ENCODE peak calls at places on chromosome 14, in eight cellular contexts. H, V, R, X, L, D, N and A are unnamed samples.
A peak's percentile ranks its signal among the peaks of the same experiment; 100 is the strongest.

GRCh38 chr14:88786715-88787114 is 6.0 kb downstream of the EML5 start:
- DNase-seq in H (no peak), L (no peak), V (no peak), N (no peak), D (no peak), R (no peak), X (no peak), A (no peak)

GRCh38 chr14:102362084-102362483 is 606 bp downstream of the CINP start:
- DNase-seq in D (no peak), V (no peak), L (no peak), H (peak; percentile 6), X (no peak), R (peak; percentile 23), N (peak; percentile 4), A (no peak)

GRCh38 chr14:105087963-105088811 is 23.0 kb upstream of the GPR132 start:
- DNase-seq in N (no peak), R (peak; percentile 69), V (peak; percentile 72), H (no peak), X (peak; percentile 84), D (peak; percentile 83), L (peak; percentile 36), A (peak; percentile 85)

GRCh38 chr14:77151918-77152588 is 10.5 kb upstream of the ZDHHC22 start:
- DNase-seq in L (no peak), H (no peak), V (no peak), X (peak; percentile 86), D (no peak), N (peak; percentile 65), R (no peak), A (peak; percentile 97)

GRCh38 chr14:90034156-90034555 is 27.6 kb upstream of the KCNK13 start:
- DNase-seq in R (no peak), H (no peak), V (no peak), X (no peak), D (no peak), N (no peak), L (no peak), A (no peak)

GRCh38 chr14:104936361-104937155 is 11.9 kb downstream of the PLD4 start:
- DNase-seq in R (no peak), L (no peak), D (no peak), H (no peak), N (no peak), V (peak; percentile 44), X (no peak), A (no peak)

GRCh38 chr14:20697273-20698017 is 8.9 kb downstream of the ANG start:
- DNase-seq in L (no peak), R (peak; percentile 62), V (peak; percentile 64), N (peak; percentile 75), D (peak; percentile 64), X (peak; percentile 64), H (peak; percentile 60), A (peak; percentile 3)

GRCh38 chr14:21711360-21711961 is 37.8 kb upstream of the OR4E1 start:
- DNase-seq in R (peak; percentile 18), V (no peak), X (peak; percentile 82), N (peak; percentile 59), D (peak; percentile 19), L (peak; percentile 30), H (no peak), A (peak; percentile 55)

GRCh38 chr14:105332352-105332874 is 17.9 kb downstream of the PACS2 start:
- DNase-seq in H (no peak), V (no peak), X (no peak), N (no peak), D (no peak), R (no peak), L (no peak), A (no peak)

GRCh38 chr14:100767003-100767787 is 40.5 kb downstream of the DLK1 start:
- DNase-seq in R (no peak), H (no peak), L (no peak), X (no peak), V (no peak), N (no peak), D (no peak), A (peak; percentile 21)

GRCh38 chr14:24071144-24071697 is at the start of gene CPNE6:
- DNase-seq in H (no peak), N (no peak), L (no peak), V (peak; percentile 37), D (no peak), R (no peak), X (no peak), A (no peak)